ENCODE peak calls at places on chromosomes 7 and 10, in six cellular contexts. One of them, this sample, is unnamed.
A peak's percentile ranks its signal among the peaks of the same experiment; 100 is the strongest.

GRCh38 chr10:21355591-21356011 is 169.9 kb downstream of the SKIDA1 start:
- DNase-seq in endothelial cell of umbilical vein: no peak
- DNase-seq in colonic mucosa: no peak
- DNase-seq in HAP-1: no peak
- DNase-seq in CD8-positive, alpha-beta memory T cell: no peak
- DNase-seq in PC-3: peak; percentile 44
- DNase-seq in this sample: no peak

GRCh38 chr7:147708871-147709270 is 881.7 kb upstream of the C7orf33 start:
- DNase-seq in colonic mucosa: no peak
- DNase-seq in PC-3: no peak
- DNase-seq in CD8-positive, alpha-beta memory T cell: no peak
- DNase-seq in endothelial cell of umbilical vein: no peak
- DNase-seq in HAP-1: no peak
- DNase-seq in this sample: no peak

GRCh38 chr7:92042056-92042737 is 92.1 kb downstream of the CYP51A1 start:
- DNase-seq in colonic mucosa: peak; percentile 82
- DNase-seq in PC-3: no peak
- DNase-seq in CD8-positive, alpha-beta memory T cell: no peak
- DNase-seq in endothelial cell of umbilical vein: no peak
- DNase-seq in HAP-1: no peak
- DNase-seq in this sample: no peak

GRCh38 chr10:110091830-110092229 is 84.0 kb downstream of the ADD3 start:
- DNase-seq in PC-3: no peak
- DNase-seq in CD8-positive, alpha-beta memory T cell: no peak
- DNase-seq in HAP-1: no peak
- DNase-seq in endothelial cell of umbilical vein: no peak
- DNase-seq in colonic mucosa: no peak
- DNase-seq in this sample: no peak

GRCh38 chr7:6436385-6436685 is 11.4 kb downstream of the DAGLB start:
- DNase-seq in PC-3: no peak
- DNase-seq in CD8-positive, alpha-beta memory T cell: no peak
- DNase-seq in colonic mucosa: no peak
- DNase-seq in HAP-1: no peak
- DNase-seq in endothelial cell of umbilical vein: no peak
- DNase-seq in this sample: no peak

GRCh38 chr7:71616217-71616616 is 484.3 kb downstream of the GALNT17 start:
- DNase-seq in colonic mucosa: no peak
- DNase-seq in endothelial cell of umbilical vein: no peak
- DNase-seq in CD8-positive, alpha-beta memory T cell: no peak
- DNase-seq in HAP-1: no peak
- DNase-seq in PC-3: no peak
- DNase-seq in this sample: no peak

GRCh38 chr10:52343439-52343838 is 29.4 kb downstream of the DKK1 start:
- DNase-seq in HAP-1: no peak
- DNase-seq in PC-3: no peak
- DNase-seq in endothelial cell of umbilical vein: no peak
- DNase-seq in CD8-positive, alpha-beta memory T cell: no peak
- DNase-seq in colonic mucosa: no peak
- DNase-seq in this sample: no peak

GRCh38 chr10:132493756-132494290 is 43.8 kb upstream of the INPP5A start:
- DNase-seq in PC-3: no peak
- DNase-seq in colonic mucosa: no peak
- DNase-seq in endothelial cell of umbilical vein: no peak
- DNase-seq in CD8-positive, alpha-beta memory T cell: no peak
- DNase-seq in HAP-1: no peak
- DNase-seq in this sample: no peak

GRCh38 chr7:47720141-47720906 is 138.4 kb upstream of the TNS3 start:
- DNase-seq in colonic mucosa: no peak
- DNase-seq in HAP-1: no peak
- DNase-seq in endothelial cell of umbilical vein: no peak
- DNase-seq in CD8-positive, alpha-beta memory T cell: no peak
- DNase-seq in PC-3: no peak
- DNase-seq in this sample: no peak

GRCh38 chr7:36583318-36583717 is 141.0 kb downstream of the AOAH start:
- DNase-seq in colonic mucosa: no peak
- DNase-seq in endothelial cell of umbilical vein: no peak
- DNase-seq in HAP-1: no peak
- DNase-seq in CD8-positive, alpha-beta memory T cell: no peak
- DNase-seq in PC-3: peak; percentile 29
- DNase-seq in this sample: no peak

GRCh38 chr10:62238880-62239279 is 29.8 kb downstream of the RTKN2 start:
- DNase-seq in CD8-positive, alpha-beta memory T cell: no peak
- DNase-seq in endothelial cell of umbilical vein: no peak
- DNase-seq in HAP-1: no peak
- DNase-seq in colonic mucosa: no peak
- DNase-seq in PC-3: no peak
- DNase-seq in this sample: no peak

GRCh38 chr10:128247576-128247975 is 121.4 kb upstream of the MKI67 start:
- DNase-seq in colonic mucosa: no peak
- DNase-seq in endothelial cell of umbilical vein: no peak
- DNase-seq in PC-3: no peak
- DNase-seq in HAP-1: no peak
- DNase-seq in CD8-positive, alpha-beta memory T cell: no peak
- DNase-seq in this sample: no peak

GRCh38 chr10:69741252-69741651 is 60.5 kb upstream of the COL13A1 start:
- DNase-seq in PC-3: no peak
- DNase-seq in HAP-1: no peak
- DNase-seq in CD8-positive, alpha-beta memory T cell: no peak
- DNase-seq in colonic mucosa: no peak
- DNase-seq in endothelial cell of umbilical vein: no peak
- DNase-seq in this sample: no peak

GRCh38 chr10:69744971-69745370 is 56.7 kb upstream of the COL13A1 start:
- DNase-seq in colonic mucosa: no peak
- DNase-seq in CD8-positive, alpha-beta memory T cell: no peak
- DNase-seq in HAP-1: no peak
- DNase-seq in PC-3: peak; percentile 71
- DNase-seq in endothelial cell of umbilical vein: no peak
- DNase-seq in this sample: no peak

GRCh38 chr10:69741671-69742355 is 59.9 kb upstream of the COL13A1 start:
- DNase-seq in colonic mucosa: no peak
- DNase-seq in CD8-positive, alpha-beta memory T cell: no peak
- DNase-seq in HAP-1: no peak
- DNase-seq in PC-3: no peak
- DNase-seq in endothelial cell of umbilical vein: no peak
- DNase-seq in this sample: no peak

GRCh38 chr10:69742928-69743602 is 58.6 kb upstream of the COL13A1 start:
- DNase-seq in CD8-positive, alpha-beta memory T cell: peak; percentile 8
- DNase-seq in colonic mucosa: peak; percentile 47
- DNase-seq in HAP-1: no peak
- DNase-seq in endothelial cell of umbilical vein: peak; percentile 29
- DNase-seq in PC-3: peak; percentile 56
- DNase-seq in this sample: no peak

GRCh38 chr10:69742356-69742695 is 59.4 kb upstream of the COL13A1 start:
- DNase-seq in PC-3: no peak
- DNase-seq in endothelial cell of umbilical vein: no peak
- DNase-seq in HAP-1: no peak
- DNase-seq in CD8-positive, alpha-beta memory T cell: no peak
- DNase-seq in colonic mucosa: no peak
- DNase-seq in this sample: no peak
- H3K27me3 ChIP-seq in PC-3: no peaks in the 10 kb centered on the region
- H3K27me3 ChIP-seq in endothelial cell of umbilical vein: peaks cover 14% of the 10 kb centered on the region
- H3K27me3 ChIP-seq in HAP-1: peaks cover 20% of the 10 kb centered on the region
- H3K27me3 ChIP-seq in CD8-positive, alpha-beta memory T cell: no peaks in the 10 kb centered on the region
- H3K27me3 ChIP-seq in colonic mucosa: no peaks in the 10 kb centered on the region
- H3K27me3 ChIP-seq in this sample: no peaks in the 10 kb centered on the region

GRCh38 chr7:30844483-30844874 is 67.2 kb upstream of the AQP1 start:
- DNase-seq in PC-3: no peak
- DNase-seq in CD8-positive, alpha-beta memory T cell: no peak
- DNase-seq in endothelial cell of umbilical vein: no peak
- DNase-seq in colonic mucosa: no peak
- DNase-seq in HAP-1: no peak
- DNase-seq in this sample: no peak
- H3K4me1 ChIP-seq in PC-3: peaks cover 24% of the 10 kb centered on the region
- H3K4me1 ChIP-seq in CD8-positive, alpha-beta memory T cell: no peaks in the 10 kb centered on the region
- H3K4me1 ChIP-seq in endothelial cell of umbilical vein: peaks cover 26% of the 10 kb centered on the region
- H3K4me1 ChIP-seq in colonic mucosa: no peaks in the 10 kb centered on the region
- H3K4me1 ChIP-seq in HAP-1: no peaks in the 10 kb centered on the region
- H3K4me1 ChIP-seq in this sample: peaks cover 39% of the 10 kb centered on the region

GRCh38 chr7:149764481-149765398 is 8.6 kb downstream of the ZNF467 start:
- DNase-seq in PC-3: no peak
- DNase-seq in colonic mucosa: no peak
- DNase-seq in endothelial cell of umbilical vein: no peak
- DNase-seq in CD8-positive, alpha-beta memory T cell: peak; percentile 46
- DNase-seq in HAP-1: no peak
- DNase-seq in this sample: no peak

GRCh38 chr7:149765399-149766121 is 7.8 kb downstream of the ZNF467 start:
- DNase-seq in PC-3: no peak
- DNase-seq in CD8-positive, alpha-beta memory T cell: no peak
- DNase-seq in colonic mucosa: no peak
- DNase-seq in HAP-1: no peak
- DNase-seq in endothelial cell of umbilical vein: no peak
- DNase-seq in this sample: no peak

GRCh38 chr7:149762610-149763009 is 10.8 kb downstream of the ZNF467 start:
- DNase-seq in HAP-1: no peak
- DNase-seq in colonic mucosa: no peak
- DNase-seq in endothelial cell of umbilical vein: no peak
- DNase-seq in PC-3: no peak
- DNase-seq in CD8-positive, alpha-beta memory T cell: no peak
- DNase-seq in this sample: no peak

GRCh38 chr7:149761307-149761706 is 12.1 kb downstream of the ZNF467 start:
- DNase-seq in endothelial cell of umbilical vein: no peak
- DNase-seq in HAP-1: no peak
- DNase-seq in CD8-positive, alpha-beta memory T cell: no peak
- DNase-seq in colonic mucosa: no peak
- DNase-seq in PC-3: no peak
- DNase-seq in this sample: no peak

DNA sequence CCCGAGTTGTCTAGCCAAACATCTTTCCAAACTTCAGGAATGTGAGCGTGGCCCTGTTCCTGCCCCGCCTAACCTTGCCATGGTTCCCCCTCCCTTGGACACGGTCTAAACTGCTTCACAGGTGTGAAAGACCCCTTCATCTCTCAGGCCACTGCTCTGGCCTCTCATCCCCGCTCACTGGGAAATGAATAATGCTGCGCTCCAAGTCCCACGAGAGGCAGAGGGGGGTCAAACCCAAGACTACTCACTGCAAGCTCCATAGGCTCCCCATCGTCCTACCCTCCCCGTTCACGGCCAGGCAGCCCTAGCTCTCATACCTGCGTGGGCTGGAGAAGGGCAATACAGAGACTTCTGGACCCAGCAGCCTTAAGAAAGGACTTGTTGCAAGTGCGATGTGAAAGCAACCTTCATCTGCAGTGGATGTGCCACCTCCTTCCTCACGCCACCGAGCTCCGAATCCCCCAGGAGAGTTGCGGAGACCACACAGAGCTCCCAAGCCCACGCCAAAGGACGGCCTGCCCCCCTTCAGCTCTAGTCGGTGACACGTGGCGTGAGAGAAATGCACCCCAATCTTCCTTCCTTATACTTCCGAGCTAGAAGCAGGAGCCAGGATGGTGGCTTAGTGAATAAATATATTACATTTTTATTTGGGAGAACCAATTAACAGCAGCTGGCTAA is 9.7 kb downstream of the ZNF467 start:
- DNase-seq in CD8-positive, alpha-beta memory T cell: no peak
- DNase-seq in colonic mucosa: no peak
- DNase-seq in HAP-1: no peak
- DNase-seq in endothelial cell of umbilical vein: no peak
- DNase-seq in PC-3: no peak
- DNase-seq in this sample: no peak
- H3K27me3 ChIP-seq in CD8-positive, alpha-beta memory T cell: no peaks in the 10 kb centered on the region
- H3K27me3 ChIP-seq in colonic mucosa: peaks cover 25% of the 10 kb centered on the region
- H3K27me3 ChIP-seq in HAP-1: no peaks in the 10 kb centered on the region
- H3K27me3 ChIP-seq in endothelial cell of umbilical vein: no peaks in the 10 kb centered on the region
- H3K27me3 ChIP-seq in PC-3: no peaks in the 10 kb centered on the region
- H3K27me3 ChIP-seq in this sample: no peaks in the 10 kb centered on the region

GRCh38 chr7:112023282-112023681 is 182.9 kb downstream of the DOCK4 start:
- DNase-seq in endothelial cell of umbilical vein: peak; percentile 95
- DNase-seq in CD8-positive, alpha-beta memory T cell: no peak
- DNase-seq in HAP-1: no peak
- DNase-seq in colonic mucosa: no peak
- DNase-seq in PC-3: no peak
- DNase-seq in this sample: no peak

GRCh38 chr7:112023786-112024185 is 182.4 kb downstream of the DOCK4 start:
- DNase-seq in colonic mucosa: no peak
- DNase-seq in endothelial cell of umbilical vein: peak; percentile 85
- DNase-seq in HAP-1: no peak
- DNase-seq in PC-3: no peak
- DNase-seq in CD8-positive, alpha-beta memory T cell: no peak
- DNase-seq in this sample: no peak

GRCh38 chr7:112020800-112021199 is 185.4 kb downstream of the DOCK4 start:
- DNase-seq in PC-3: no peak
- DNase-seq in endothelial cell of umbilical vein: no peak
- DNase-seq in HAP-1: no peak
- DNase-seq in colonic mucosa: no peak
- DNase-seq in CD8-positive, alpha-beta memory T cell: no peak
- DNase-seq in this sample: no peak

GRCh38 chr7:112021348-112022044 is 184.7 kb downstream of the DOCK4 start:
- DNase-seq in CD8-positive, alpha-beta memory T cell: no peak
- DNase-seq in endothelial cell of umbilical vein: no peak
- DNase-seq in HAP-1: no peak
- DNase-seq in PC-3: no peak
- DNase-seq in colonic mucosa: no peak
- DNase-seq in this sample: no peak

GRCh38 chr7:112022128-112022527 is 184.1 kb downstream of the DOCK4 start:
- DNase-seq in CD8-positive, alpha-beta memory T cell: no peak
- DNase-seq in endothelial cell of umbilical vein: no peak
- DNase-seq in colonic mucosa: peak; percentile 45
- DNase-seq in PC-3: no peak
- DNase-seq in HAP-1: no peak
- DNase-seq in this sample: no peak
- H3K4me1 ChIP-seq in CD8-positive, alpha-beta memory T cell: no peaks in the 10 kb centered on the region
- H3K4me1 ChIP-seq in endothelial cell of umbilical vein: peaks cover 43% of the 10 kb centered on the region
- H3K4me1 ChIP-seq in colonic mucosa: no peaks in the 10 kb centered on the region
- H3K4me1 ChIP-seq in PC-3: no peaks in the 10 kb centered on the region
- H3K4me1 ChIP-seq in HAP-1: no peaks in the 10 kb centered on the region
- H3K4me1 ChIP-seq in this sample: peaks cover 3% of the 10 kb centered on the region

GRCh38 chr7:157096286-157097055 is 42.3 kb upstream of the UBE3C start:
- DNase-seq in HAP-1: no peak
- DNase-seq in CD8-positive, alpha-beta memory T cell: no peak
- DNase-seq in PC-3: no peak
- DNase-seq in colonic mucosa: no peak
- DNase-seq in endothelial cell of umbilical vein: no peak
- DNase-seq in this sample: no peak
- H3K27me3 ChIP-seq in HAP-1: no peaks in the 10 kb centered on the region
- H3K27me3 ChIP-seq in CD8-positive, alpha-beta memory T cell: no peaks in the 10 kb centered on the region
- H3K27me3 ChIP-seq in PC-3: no peaks in the 10 kb centered on the region
- H3K27me3 ChIP-seq in colonic mucosa: no peaks in the 10 kb centered on the region
- H3K27me3 ChIP-seq in endothelial cell of umbilical vein: no peaks in the 10 kb centered on the region
- H3K27me3 ChIP-seq in this sample: no peaks in the 10 kb centered on the region

GRCh38 chr7:130293521-130293920 is 560 bp downstream of the CPA4 start:
- DNase-seq in HAP-1: no peak
- DNase-seq in CD8-positive, alpha-beta memory T cell: no peak
- DNase-seq in PC-3: no peak
- DNase-seq in endothelial cell of umbilical vein: no peak
- DNase-seq in colonic mucosa: no peak
- DNase-seq in this sample: no peak

GRCh38 chr7:130290745-130291144 is 2.2 kb upstream of the CPA4 start:
- DNase-seq in CD8-positive, alpha-beta memory T cell: no peak
- DNase-seq in colonic mucosa: no peak
- DNase-seq in endothelial cell of umbilical vein: no peak
- DNase-seq in HAP-1: no peak
- DNase-seq in PC-3: peak; percentile 85
- DNase-seq in this sample: no peak

GRCh38 chr7:130294314-130294713 is 1.4 kb downstream of the CPA4 start:
- DNase-seq in colonic mucosa: no peak
- DNase-seq in PC-3: no peak
- DNase-seq in HAP-1: no peak
- DNase-seq in endothelial cell of umbilical vein: no peak
- DNase-seq in CD8-positive, alpha-beta memory T cell: no peak
- DNase-seq in this sample: no peak

GRCh38 chr7:130289478-130289877 is 3.5 kb upstream of the CPA4 start:
- DNase-seq in CD8-positive, alpha-beta memory T cell: no peak
- DNase-seq in HAP-1: no peak
- DNase-seq in colonic mucosa: no peak
- DNase-seq in PC-3: no peak
- DNase-seq in endothelial cell of umbilical vein: no peak
- DNase-seq in this sample: no peak

GRCh38 chr7:130292682-130293257 is at the start of gene CPA4:
- DNase-seq in CD8-positive, alpha-beta memory T cell: no peak
- DNase-seq in HAP-1: no peak
- DNase-seq in endothelial cell of umbilical vein: peak; percentile 23
- DNase-seq in PC-3: peak; percentile 97
- DNase-seq in colonic mucosa: no peak
- DNase-seq in this sample: no peak
- H3K4me1 ChIP-seq in CD8-positive, alpha-beta memory T cell: no peaks in the 10 kb centered on the region
- H3K4me1 ChIP-seq in HAP-1: no peaks in the 10 kb centered on the region
- H3K4me1 ChIP-seq in endothelial cell of umbilical vein: no peaks in the 10 kb centered on the region
- H3K4me1 ChIP-seq in PC-3: peaks cover 44% of the 10 kb centered on the region
- H3K4me1 ChIP-seq in colonic mucosa: no peaks in the 10 kb centered on the region
- H3K4me1 ChIP-seq in this sample: no peaks in the 10 kb centered on the region

This sample was measured in lung.